ENCODE peak calls at places on chromosomes 16 and 17, in four cellular contexts. O, I, Q and X are unnamed samples.

GRCh38 chr17:65062168-65062915 is 5.8 kb upstream of the GNA13 start:
- DNase-seq in O (peak; percentile 37), I (no peak), Q (no peak), X (no peak)

GRCh38 chr16:69243479-69243878 is 56.5 kb downstream of the SNTB2 start:
- DNase-seq in O (no peak), I (no peak), Q (no peak), X (peak; percentile 31)

GRCh38 chr17:38578229-38578628 is 27.5 kb downstream of the SRCIN1 start:
- DNase-seq in O (no peak), I (no peak), Q (no peak), X (no peak)

GRCh38 chr17:78113804-78114785 is 14.5 kb downstream of the TMC6 start:
- DNase-seq in O (no peak), I (no peak), Q (no peak), X (no peak)

GRCh38 chr17:70099267-70099666 is 24.2 kb downstream of the KCNJ16 start:
- DNase-seq in O (no peak), I (no peak), Q (no peak), X (no peak)

GRCh38 chr17:49249292-49249794 is 18.8 kb upstream of the PHOSPHO1 start:
- DNase-seq in O (no peak), I (no peak), Q (no peak), X (peak; percentile 58)

GRCh38 chr17:10651927-10652326 is 5.2 kb downstream of the MYH3 start:
- DNase-seq in O (no peak), I (no peak), Q (no peak), X (no peak)

GRCh38 chr16:80619824-80620223 is 79.0 kb downstream of the DYNLRB2 start:
- DNase-seq in O (no peak), I (no peak), Q (no peak), X (no peak)

GRCh38 chr16:17277981-17278381 is 192.8 kb downstream of the XYLT1 start:
- DNase-seq in O (peak; percentile 70), I (peak; percentile 27), Q (peak; percentile 48), X (no peak)

GRCh38 chr16:81798311-81799137 is 19.4 kb downstream of the PLCG2 start:
- DNase-seq in O (peak; percentile 36), I (no peak), Q (no peak), X (no peak)

GRCh38 chr17:79114455-79115301 is 40.1 kb downstream of the ENGASE start:
- DNase-seq in O (peak; percentile 64), I (peak; percentile 30), Q (no peak), X (peak; percentile 85)

GRCh38 chr16:69537706-69538080 is 28.1 kb upstream of the NFAT5 start:
- DNase-seq in O (no peak), I (no peak), Q (no peak), X (no peak)

GRCh38 chr16:70589998-70590471 is 56.3 kb upstream of the IL34 start:
- DNase-seq in O (no peak), I (peak; percentile 64), Q (peak; percentile 53), X (no peak)

GRCh38 chr17:27570578-27570914 is 60.4 kb upstream of the LGALS9 start:
- DNase-seq in O (no peak), I (no peak), Q (no peak), X (no peak)

GRCh38 chr16:20952144-20952797 is 51.7 kb downstream of the LYRM1 start:
- DNase-seq in O (no peak), I (no peak), Q (no peak), X (no peak)

GRCh38 chr17:1239210-1239609 is 31.0 kb upstream of the BHLHA9 start:
- DNase-seq in O (no peak), I (no peak), Q (no peak), X (no peak)

GRCh38 chr16:74296120-74296464 is 522 bp upstream of the PSMD7 start:
- DNase-seq in O (no peak), I (no peak), Q (no peak), X (no peak)

GRCh38 chr16:12050361-12050760 is 73.8 kb downstream of the SNX29 start:
- DNase-seq in O (no peak), I (no peak), Q (no peak), X (no peak)

GRCh38 chr16:72051818-72052217 is 2.5 kb upstream of the HP start:
- DNase-seq in O (no peak), I (no peak), Q (no peak), X (no peak)

GRCh38 chr16:31916056-31916488 is 42.5 kb downstream of the ZNF267 start:
- DNase-seq in O (no peak), I (no peak), Q (no peak), X (no peak)

GRCh38 chr16:75264531-75264998 is 13.1 kb upstream of the BCAR1 start:
- DNase-seq in O (no peak), I (no peak), Q (peak; percentile 64), X (no peak)

GRCh38 chr17:77807051-77807745 is 151.3 kb upstream of the TNRC6C start:
- DNase-seq in O (no peak), I (no peak), Q (no peak), X (no peak)

GRCh38 chr17:57455063-57455914 is 199.0 kb downstream of the MSI2 start:
- DNase-seq in O (no peak), I (no peak), Q (no peak), X (peak; percentile 75)
- H3K4me1 ChIP-seq in O (no peaks in the 10 kb centered on the region), I (no peaks in the 10 kb centered on the region), Q (peaks cover 5% of the 10 kb centered on the region), X (peaks cover 23% of the 10 kb centered on the region)

GRCh38 chr16:87538594-87538993 is 45.8 kb upstream of the ZCCHC14 start:
- DNase-seq in O (no peak), I (no peak), Q (no peak), X (no peak)
- H3K4me3 ChIP-seq in O (no peak overlapping the region), I (no peak overlapping the region), Q (no peak overlapping the region), X (no peak overlapping the region)

DNA sequence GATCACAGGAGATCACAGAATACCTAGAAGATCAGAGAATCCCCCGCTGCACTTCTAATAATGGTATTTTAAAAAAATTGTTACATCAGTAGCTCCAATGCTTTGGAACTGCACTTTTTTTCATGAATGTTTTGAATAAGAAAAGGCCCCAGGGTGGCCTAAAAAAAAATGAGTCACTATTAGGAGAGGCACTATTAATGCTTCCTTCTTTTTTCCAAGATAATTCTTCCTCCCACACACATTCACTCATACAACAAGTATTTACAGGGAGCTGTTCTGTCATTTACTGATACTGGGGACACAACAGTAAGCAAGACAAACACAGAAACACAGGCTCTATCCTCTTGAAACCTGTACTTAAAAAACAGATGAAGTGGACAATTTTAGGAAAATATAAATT is 675 bp upstream of the PDZD9 start:
- DNase-seq in O (no peak), I (no peak), Q (no peak), X (no peak)
- H3K27ac ChIP-seq in O (no peak overlapping the region), I (no peak overlapping the region), Q (no peak overlapping the region), X (no peak overlapping the region)

GRCh38 chr17:80908776-80909175 is 82.9 kb upstream of the CHMP6 start:
- DNase-seq in O (no peak), I (no peak), Q (no peak), X (no peak)
- H3K4me1 ChIP-seq in O (no peaks in the 10 kb centered on the region), I (no peaks in the 10 kb centered on the region), Q (no peaks in the 10 kb centered on the region), X (no peaks in the 10 kb centered on the region)

GRCh38 chr16:56634715-56635440 is 2.4 kb downstream of the MT1M start:
- DNase-seq in O (no peak), I (no peak), Q (no peak), X (no peak)
- H3K4me3 ChIP-seq in O (no peak overlapping the region), I (no peak overlapping the region), Q (no peak overlapping the region), X (no peak overlapping the region)

GRCh38 chr17:40115101-40115436 is 6.7 kb upstream of the MSL1 start:
- DNase-seq in O (no peak), I (no peak), Q (no peak), X (no peak)
- H3K27ac ChIP-seq in O (peak overlapping the region; percentile 93), I (peak overlapping the region; percentile 99), Q (no peak overlapping the region), X (no peak overlapping the region)

DNA sequence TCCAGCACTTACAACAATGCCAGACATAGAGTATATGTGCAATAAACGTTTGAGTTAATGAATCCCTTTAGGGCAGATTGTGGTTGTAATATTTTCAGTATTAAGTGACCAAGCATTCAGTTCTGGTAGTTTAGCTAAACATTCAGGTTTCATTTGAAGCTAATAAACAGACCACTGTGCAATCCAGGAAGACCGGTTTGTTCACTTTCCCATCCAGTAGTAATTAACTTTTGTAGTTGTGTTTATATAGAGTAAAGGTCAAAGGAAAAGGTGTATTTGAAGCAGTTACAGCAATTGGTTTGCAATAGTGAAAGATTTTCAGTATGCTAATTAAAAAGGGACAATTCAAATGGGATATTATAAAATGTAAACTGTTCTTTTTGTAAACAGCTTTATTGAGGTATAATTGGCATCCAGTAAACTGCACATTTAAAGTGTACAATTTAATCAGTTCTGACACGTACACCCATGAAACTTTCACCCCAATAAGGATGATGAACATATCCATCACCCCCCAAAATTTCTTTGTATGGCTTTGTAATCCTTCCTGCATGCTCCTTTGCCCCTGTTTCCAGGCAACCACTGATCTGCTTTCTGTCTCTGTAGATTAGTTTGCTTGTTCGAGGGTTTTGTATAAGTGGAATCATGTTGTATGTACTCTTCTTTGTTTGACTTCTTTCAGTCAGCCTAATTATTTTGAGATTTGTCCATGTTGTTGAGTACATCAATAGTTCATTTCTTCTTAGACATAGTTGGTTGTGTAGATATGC is 26.2 kb downstream of the MRTFB start:
- DNase-seq in O (peak; percentile 25), I (no peak), Q (no peak), X (no peak)
- H3K4me1 ChIP-seq in O (peaks cover 10% of the 10 kb centered on the region), I (no peaks in the 10 kb centered on the region), Q (no peaks in the 10 kb centered on the region), X (no peaks in the 10 kb centered on the region)

GRCh38 chr17:7989781-7990655 is 12.4 kb upstream of the GUCY2D start:
- DNase-seq in O (peak; percentile 90), I (peak; percentile 87), Q (peak; percentile 90), X (peak; percentile 80)
- H3K4me3 ChIP-seq in O (peak overlapping the region; percentile 49), I (peak overlapping the region; percentile 50), Q (peak overlapping the region; percentile 41), X (peak overlapping the region; percentile 58)

GRCh38 chr16:85586360-85587145 is 26.6 kb upstream of the GSE1 start:
- DNase-seq in O (peak; percentile 46), I (peak; percentile 77), Q (no peak), X (peak; percentile 91)
- H3K27ac ChIP-seq in O (peak overlapping the region; percentile 27), I (no peak overlapping the region), Q (no peak overlapping the region), X (peak overlapping the region; percentile 62)